ENCODE peak calls at places on chromosomes 13 and 19, in five cellular contexts. P, Q, A, M and B are unnamed samples.
A peak's percentile ranks its signal among the peaks of the same experiment; 100 is the strongest.

GRCh38 chr19:3343619-3344502 is 22.5 kb upstream of the NFIC start:
- DNase-seq in A (peak; percentile 81), P (peak; percentile 92), M (peak; percentile 80), Q (no peak), B (peak; percentile 83)

GRCh38 chr19:53002479-53002878 is 11.2 kb upstream of the ERVV-1 start:
- DNase-seq in P (no peak), Q (no peak), A (no peak), M (no peak), B (no peak)

GRCh38 chr13:96898855-96899254 is 95.4 kb downstream of the OXGR1 start:
- DNase-seq in Q (no peak), A (no peak), M (no peak), P (no peak), B (no peak)

GRCh38 chr13:46339035-46339666 is 47.9 kb downstream of the RUBCNL start:
- DNase-seq in P (no peak), Q (peak; percentile 88), M (no peak), A (no peak), B (no peak)

GRCh38 chr13:27442797-27443196 is 7.6 kb downstream of the MTIF3 start:
- DNase-seq in P (no peak), A (no peak), Q (no peak), M (no peak), B (no peak)

GRCh38 chr13:109712187-109712601 is 74.2 kb downstream of the IRS2 start:
- DNase-seq in M (no peak), P (no peak), A (no peak), Q (peak; percentile 16), B (no peak)

GRCh38 chr13:42707596-42707995 is 73.8 kb upstream of the FAM216B start:
- DNase-seq in P (no peak), Q (peak; percentile 7), M (no peak), A (no peak), B (no peak)

GRCh38 chr13:107231941-107232340 is 664.0 kb upstream of the ARGLU1 start:
- DNase-seq in M (no peak), A (no peak), P (no peak), Q (no peak), B (no peak)

GRCh38 chr13:29737061-29737460 is 113.4 kb downstream of the UBL3 start:
- DNase-seq in Q (peak; percentile 48), A (no peak), P (no peak), M (no peak), B (no peak)

GRCh38 chr19:15425321-15425950 is 6.6 kb upstream of the AKAP8L start:
- DNase-seq in M (no peak), A (no peak), P (no peak), Q (no peak), B (no peak)

GRCh38 chr13:50678464-50679162 is 164.9 kb downstream of the DLEU7 start:
- DNase-seq in M (no peak), Q (peak; percentile 68), A (no peak), P (no peak), B (no peak)

GRCh38 chr19:45423033-45423588 is 606 bp downstream of the ERCC1 start:
- DNase-seq in Q (no peak), A (no peak), M (no peak), P (no peak), B (no peak)

GRCh38 chr19:45424191-45425058 is 708 bp upstream of the ERCC1 start:
- DNase-seq in P (peak; percentile 47), M (peak; percentile 87), A (peak; percentile 67), Q (peak; percentile 90), B (peak; percentile 84)

GRCh38 chr19:45423589-45424190 is at the start of gene ERCC1:
- DNase-seq in Q (no peak), M (peak; percentile 95), P (peak; percentile 92), A (peak; percentile 76), B (peak; percentile 99)

DNA sequence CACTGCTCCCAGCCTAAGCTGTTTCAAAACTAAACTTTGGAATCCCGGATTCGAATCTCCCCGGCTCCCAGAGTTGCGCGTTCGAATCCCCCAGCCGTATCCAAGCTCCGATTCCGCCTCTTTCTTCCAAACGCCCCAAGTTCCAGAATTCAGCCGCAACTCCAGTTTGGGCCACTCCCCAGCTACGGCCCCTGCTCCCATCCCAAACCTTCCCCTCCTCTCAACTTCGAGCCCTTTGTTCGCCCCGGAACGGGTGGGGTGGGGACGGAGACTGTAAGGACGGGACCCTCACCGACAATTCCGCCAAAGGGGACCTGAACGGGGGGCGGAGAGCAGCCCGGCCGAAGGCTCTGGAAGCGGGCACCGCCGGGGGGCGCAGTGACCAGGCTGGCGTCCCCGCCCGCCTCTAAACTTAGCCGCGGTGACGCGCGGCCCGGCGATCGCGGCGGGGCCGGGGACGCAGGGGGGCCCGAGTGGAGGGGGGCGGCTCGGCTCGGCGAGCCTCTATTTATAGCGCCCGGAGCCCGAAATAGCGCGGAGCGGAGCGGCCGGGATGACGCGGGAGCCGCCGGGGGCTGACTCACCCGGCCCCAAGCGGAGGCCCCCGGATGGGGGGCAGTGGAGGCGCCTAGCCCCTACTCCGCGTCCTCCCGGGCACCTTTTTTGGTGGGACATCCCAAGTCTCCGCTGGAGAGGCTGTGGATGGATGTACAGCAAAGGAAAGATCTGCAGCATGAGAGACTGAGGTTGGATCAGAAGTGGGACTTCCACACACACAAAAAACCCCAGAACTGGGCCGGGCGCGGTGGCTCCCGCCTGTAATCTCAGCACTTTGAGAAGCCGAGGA is 4.9 kb upstream of the ERCC1 start:
- DNase-seq in P (no peak), A (no peak), Q (no peak), M (no peak), B (no peak)
- TF ChIP-seq CTCF in P (peak; percentile 59), A (peak; percentile 63), Q (peak; percentile 28), M (peak; percentile 16), B (no peak)

DNA sequence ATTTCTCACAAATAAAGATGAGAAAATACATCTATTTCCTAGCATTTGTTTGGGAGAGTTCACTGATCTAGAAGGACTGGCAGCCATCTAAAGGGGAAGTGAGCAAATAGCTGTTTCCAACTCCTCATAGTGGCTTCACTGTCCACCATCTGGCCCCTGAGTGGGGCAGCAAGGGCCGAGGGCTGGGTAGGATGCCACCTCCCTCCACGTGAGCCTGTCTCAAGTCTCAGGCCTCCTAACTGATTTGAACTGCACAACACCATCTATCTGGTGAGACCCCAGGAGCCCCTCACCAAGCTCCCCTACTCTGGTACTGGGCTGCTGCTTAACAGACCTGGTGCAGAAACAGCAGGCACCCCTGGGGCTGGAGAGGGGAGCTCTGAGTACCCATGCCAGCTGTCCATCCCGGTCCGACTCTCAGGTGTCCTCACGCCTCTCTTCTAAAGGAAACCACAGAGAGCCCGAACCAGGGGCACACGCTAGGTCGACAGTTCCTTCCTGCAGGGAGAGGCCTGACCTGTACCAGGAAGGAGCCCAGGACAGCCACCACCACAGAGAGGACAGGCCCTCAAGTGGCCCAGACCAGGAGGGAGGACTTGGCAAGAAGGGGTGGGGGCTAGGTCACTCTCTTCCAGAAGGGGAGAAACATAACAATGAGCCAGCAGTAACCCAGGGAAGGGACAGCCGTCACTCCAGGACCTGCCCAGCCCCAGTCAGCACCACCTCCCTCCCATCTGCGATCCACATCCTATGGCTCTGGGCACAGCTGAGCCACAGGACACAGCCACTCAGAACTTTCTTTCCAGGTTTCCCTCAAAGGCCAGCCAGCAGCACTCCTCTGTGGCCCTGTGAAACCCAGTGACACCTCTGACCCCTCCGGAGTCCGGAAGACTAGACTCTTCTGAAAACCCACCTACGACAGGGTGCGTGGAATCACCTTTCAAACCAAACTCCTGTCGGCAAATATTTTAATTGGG is 12.9 kb upstream of the SLC35E1 start:
- DNase-seq in M (no peak), P (no peak), Q (no peak), A (no peak), B (peak; percentile 57)
- H3K4me3 ChIP-seq in M (peak overlapping the region; percentile 48), P (no peak overlapping the region), Q (no peak overlapping the region), A (no peak overlapping the region), B (no peak overlapping the region)

GRCh38 chr19:1822210-1822609 is 10.1 kb upstream of the ATP8B3 start:
- DNase-seq in A (no peak), M (peak; percentile 61), Q (no peak), P (no peak), B (peak; percentile 18)
- H3K36me3 ChIP-seq in A (peaks cover 87% of the 10 kb centered on the region), M (peaks cover 10% of the 10 kb centered on the region), Q (peaks cover 2% of the 10 kb centered on the region), P (peaks cover 33% of the 10 kb centered on the region), B (peaks cover 16% of the 10 kb centered on the region)

GRCh38 chr19:45019187-45019586 is 17.9 kb downstream of the RELB start:
- DNase-seq in M (no peak), A (no peak), Q (no peak), P (no peak), B (no peak)

GRCh38 chr19:45011959-45012358 is 10.7 kb downstream of the RELB start:
- DNase-seq in Q (no peak), P (no peak), A (no peak), M (no peak), B (no peak)

GRCh38 chr19:45021971-45022370 is 16.9 kb upstream of the CLASRP start:
- DNase-seq in P (no peak), Q (no peak), M (no peak), A (no peak), B (no peak)

GRCh38 chr19:45020071-45020470 is 18.8 kb upstream of the CLASRP start:
- DNase-seq in A (no peak), Q (no peak), P (no peak), M (no peak), B (no peak)

DNA sequence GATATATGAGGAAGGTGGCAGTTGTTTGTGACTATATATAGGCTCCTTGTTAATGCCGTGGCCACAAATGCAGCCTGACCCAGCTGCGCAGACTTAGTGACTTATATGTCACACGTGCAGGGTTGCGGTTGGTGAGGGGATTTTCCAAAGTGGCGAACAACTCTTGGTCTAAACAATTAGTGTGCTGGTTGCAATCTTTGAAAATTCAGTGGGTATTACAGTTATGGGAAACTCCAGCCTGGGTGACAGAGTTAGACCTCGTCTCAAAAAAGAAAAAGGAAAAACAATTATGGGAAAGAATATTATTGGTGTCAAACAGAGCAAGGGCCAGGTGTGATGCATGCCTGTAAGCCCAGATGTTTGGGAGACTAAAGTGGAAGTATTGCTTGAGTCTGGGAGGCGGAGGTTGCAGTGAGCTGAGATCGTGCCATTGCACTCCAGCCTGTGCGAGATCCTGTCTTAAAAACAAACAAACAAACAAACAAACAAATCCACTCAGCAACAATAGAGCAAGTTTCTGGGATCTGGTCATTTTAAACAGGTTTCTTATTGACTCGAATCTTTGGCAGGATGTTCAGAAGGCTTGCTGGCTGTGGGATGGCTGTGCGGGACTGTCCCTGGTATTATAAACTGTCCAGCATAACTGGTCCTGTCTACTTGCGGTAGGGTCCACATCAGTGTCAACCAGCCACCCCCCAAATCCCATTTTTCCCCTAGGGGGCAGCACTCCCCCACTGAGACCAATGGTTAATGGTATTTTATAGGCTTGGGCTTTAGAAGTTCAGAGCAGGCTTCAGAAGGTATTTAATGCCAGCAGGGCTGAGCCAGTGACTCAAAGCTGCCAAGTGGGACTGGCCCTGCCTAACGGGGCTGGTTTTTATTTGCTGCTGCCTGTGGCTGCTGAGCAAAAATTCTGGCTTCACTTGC is 15.4 kb downstream of the RELB start:
- DNase-seq in A (peak; percentile 19), P (peak; percentile 79), Q (no peak), M (peak; percentile 86), B (peak; percentile 80)
- TF ChIP-seq CTCF in A (peak; percentile 57), P (peak; percentile 84), Q (peak; percentile 74), M (peak; percentile 60), B (peak; percentile 38)

GRCh38 chr19:4868286-4868834 is 893 bp upstream of the PLIN3 start:
- DNase-seq in Q (no peak), P (no peak), M (peak; percentile 77), A (no peak), B (peak; percentile 62)
- H3K4me3 ChIP-seq in Q (no peak overlapping the region), P (no peak overlapping the region), M (peak overlapping the region; percentile 74), A (no peak overlapping the region), B (no peak overlapping the region)

GRCh38 chr19:43538922-43539321 is 5.9 kb downstream of the ZNF575 start:
- DNase-seq in Q (no peak), A (no peak), M (no peak), P (no peak), B (no peak)
- H3K36me3 ChIP-seq in Q (peaks cover 3% of the 10 kb centered on the region), A (peaks cover 48% of the 10 kb centered on the region), M (no peaks in the 10 kb centered on the region), P (peaks cover 5% of the 10 kb centered on the region), B (no peaks in the 10 kb centered on the region)

GRCh38 chr13:70714993-70715392 is 606.7 kb upstream of the KLHL1 start:
- DNase-seq in P (no peak), A (no peak), Q (no peak), M (no peak), B (no peak)
- TF ChIP-seq CTCF in P (no peak), A (no peak), Q (no peak), M (no peak), B (no peak)